ENCODE peak calls at places on chromosomes 13 and 19, in four cellular contexts. V is activated T-cell treated with anti-CD3 and anti-CD28 coated beads for 48 hours, F is astrocyte of the spinal cord, R is RPMI7951. D is an unnamed sample.

GRCh38 chr13:42075517-42075916 is 27.1 kb downstream of the DGKH start:
- DNase-seq in V (no peak), F (no peak), R (no peak), D (no peak)

GRCh38 chr13:68927387-68928026 is 1180.1 kb upstream of the ATXN8OS start:
- DNase-seq in V (no peak), F (peak), R (no peak), D (no peak)

GRCh38 chr13:74715718-74716117 is 581.5 kb upstream of the KLF12 start:
- DNase-seq in V (no peak), F (no peak), R (no peak), D (no peak)

GRCh38 chr13:98730441-98730840 is 22.0 kb downstream of the SLC15A1 start:
- DNase-seq in V (no peak), F (no peak), R (no peak), D (no peak)

GRCh38 chr13:66528903-66529576 is 701.1 kb downstream of the PCDH9 start:
- DNase-seq in V (no peak), F (no peak), R (no peak), D (no peak)

GRCh38 chr19:4061178-4061682 is 5.5 kb downstream of the ZBTB7A start:
- DNase-seq in V (no peak), F (no peak), R (no peak), D (peak)

GRCh38 chr19:3620145-3620816 is 6.3 kb downstream of the CACTIN start:
- DNase-seq in V (no peak), F (no peak), R (no peak), D (no peak)

GRCh38 chr13:94129490-94129894 is 350.0 kb downstream of the DCT start:
- DNase-seq in V (no peak), F (no peak), R (no peak), D (no peak)